ENCODE peak calls at places on chromosome 3, in four cellular contexts. H is transverse colon, F is stomach, S is gastrocnemius medialis. M is an unnamed sample.
A peak's percentile ranks its signal among the peaks of the same experiment; 100 is the strongest.

GRCh38 chr3:172040976-172041963 is 1.9 kb downstream of the FNDC3B start:
- DNase-seq in H (peak; percentile 49), F (peak; percentile 33), S (no peak), M (peak; percentile 33)

GRCh38 chr3:69864141-69864540 is 124.9 kb downstream of the MITF start:
- DNase-seq in H (no peak), F (no peak), S (no peak), M (no peak)

GRCh38 chr3:63228677-63229076 is 49.4 kb upstream of the SYNPR start:
- DNase-seq in H (no peak), F (no peak), S (no peak), M (no peak)

GRCh38 chr3:162134571-162134970 is 638.0 kb downstream of the OTOL1 start:
- DNase-seq in H (no peak), F (no peak), S (no peak), M (no peak)

GRCh38 chr3:57958642-57959406 is 49.4 kb upstream of the FLNB start:
- DNase-seq in H (peak; percentile 64), F (no peak), S (no peak), M (no peak)

GRCh38 chr3:147397155-147397888 is 9.0 kb downstream of the ZIC4 start:
- DNase-seq in H (no peak), F (no peak), S (no peak), M (no peak)

GRCh38 chr3:138862924-138863775 is 28.4 kb upstream of the PIK3CB start:
- DNase-seq in H (peak; percentile 74), F (peak; percentile 51), S (no peak), M (no peak)

GRCh38 chr3:114365909-114366308 is 72.1 kb downstream of the TIGIT start:
- DNase-seq in H (no peak), F (no peak), S (no peak), M (no peak)

GRCh38 chr3:171791695-171792082 is 18.6 kb downstream of the PLD1 start:
- DNase-seq in H (no peak), F (no peak), S (no peak), M (no peak)

GRCh38 chr3:37934631-37935289 is 55.8 kb upstream of the VILL start:
- DNase-seq in H (no peak), F (no peak), S (no peak), M (no peak)

GRCh38 chr3:9422712-9423424 is 25.5 kb downstream of the SETD5 start:
- DNase-seq in H (peak; percentile 87), F (peak; percentile 87), S (peak; percentile 82), M (peak; percentile 86)

GRCh38 chr3:8020047-8020446 is 481.6 kb upstream of the LMCD1 start:
- DNase-seq in H (no peak), F (no peak), S (no peak), M (no peak)

GRCh38 chr3:197505796-197506553 is 49.8 kb downstream of the BDH1 start:
- DNase-seq in H (peak; percentile 62), F (peak; percentile 62), S (no peak), M (no peak)

GRCh38 chr3:57948782-57949242 is 59.4 kb upstream of the FLNB start:
- DNase-seq in H (no peak), F (no peak), S (no peak), M (no peak)

GRCh38 chr3:148727242-148727641 is 29.5 kb downstream of the AGTR1 start:
- DNase-seq in H (peak; percentile 18), F (no peak), S (no peak), M (no peak)

GRCh38 chr3:57086201-57086600 is 25.7 kb downstream of the SPATA12 start:
- DNase-seq in H (no peak), F (no peak), S (no peak), M (no peak)

GRCh38 chr3:131174752-131175151 is 148.1 kb downstream of the NEK11 start:
- DNase-seq in H (no peak), F (no peak), S (no peak), M (no peak)

GRCh38 chr3:55198554-55198953 is 270.7 kb upstream of the LRTM1 start:
- DNase-seq in H (no peak), F (no peak), S (no peak), M (no peak)

GRCh38 chr3:157154563-157155333 is 5.2 kb downstream of the CCNL1 start:
- DNase-seq in H (no peak), F (no peak), S (no peak), M (no peak)

DNA sequence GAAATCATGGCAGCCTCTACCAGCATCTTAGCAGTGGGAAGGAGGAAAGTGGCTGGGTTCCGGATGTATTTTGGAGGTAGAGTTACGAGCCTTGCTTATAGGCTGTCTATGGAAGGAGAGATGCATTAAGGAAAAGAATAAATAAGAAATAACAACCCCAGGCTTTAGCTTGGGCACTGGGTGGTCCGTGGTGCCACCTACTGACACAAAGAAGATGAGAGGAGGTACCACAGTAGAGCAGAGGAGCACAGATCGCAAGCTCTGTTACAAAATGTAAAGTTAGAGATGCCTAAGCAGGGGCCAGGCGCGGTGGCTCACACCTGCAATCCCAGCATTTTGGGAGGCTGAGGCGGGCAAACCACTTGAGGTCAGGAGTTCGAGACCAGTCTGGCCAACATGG is 74.8 kb downstream of the TMEM39A start:
- DNase-seq in H (no peak), F (no peak), S (no peak), M (no peak)
- TF ChIP-seq CTCF in H (no peak), F (no peak), S (no peak), M (no peak)

GRCh38 chr3:13595485-13595884 is 46.6 kb downstream of the FBLN2 start:
- DNase-seq in H (no peak), F (no peak), S (no peak), M (no peak)

GRCh38 chr3:13598926-13599886 is 50.3 kb downstream of the FBLN2 start:
- DNase-seq in H (no peak), F (no peak), S (no peak), M (no peak)

GRCh38 chr3:13598201-13598600 is 49.3 kb downstream of the FBLN2 start:
- DNase-seq in H (no peak), F (no peak), S (no peak), M (no peak)

GRCh38 chr3:13596426-13597205 is 47.7 kb downstream of the FBLN2 start:
- DNase-seq in H (no peak), F (no peak), S (no peak), M (no peak)

GRCh38 chr3:13597661-13598060 is 48.7 kb downstream of the FBLN2 start:
- DNase-seq in H (no peak), F (no peak), S (no peak), M (no peak)
- H3K27ac ChIP-seq in H (no peak overlapping the region), F (no peak overlapping the region), S (no peak overlapping the region), M (no peak overlapping the region)

GRCh38 chr3:111864821-111865656 is 6.0 kb downstream of the PHLDB2 start:
- DNase-seq in H (no peak), F (no peak), S (no peak), M (no peak)
- TF ChIP-seq CTCF in H (no peak), F (no peak), S (no peak), M (peak; percentile 20)

DNA sequence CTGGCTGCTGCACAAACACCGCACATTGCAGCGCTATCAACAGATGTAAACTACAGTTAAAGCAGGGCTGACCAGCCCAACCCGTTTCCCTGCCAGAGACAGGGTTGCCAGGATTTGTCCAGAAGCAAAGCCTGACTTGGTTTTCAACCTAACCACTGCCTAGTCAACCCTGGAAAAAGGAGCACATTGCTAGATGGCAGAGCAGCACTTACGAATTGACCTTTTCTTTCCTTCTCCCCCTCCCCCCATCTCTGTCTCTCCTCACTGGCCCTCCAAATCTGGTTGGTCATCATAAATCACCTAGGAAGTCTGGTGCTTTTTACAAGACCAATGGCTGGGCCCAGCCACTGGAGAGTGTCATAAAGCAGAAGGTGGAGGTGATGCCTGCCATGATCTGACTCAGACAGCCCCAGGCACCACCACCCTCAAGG is 51.3 kb downstream of the ABCC5 start:
- DNase-seq in H (no peak), F (peak; percentile 76), S (no peak), M (no peak)
- H3K27ac ChIP-seq in H (no peak overlapping the region), F (no peak overlapping the region), S (no peak overlapping the region), M (no peak overlapping the region)

GRCh38 chr3:4807381-4808280 is 171.6 kb upstream of the BHLHE40 start:
- DNase-seq in H (no peak), F (no peak), S (peak; percentile 45), M (no peak)
- TF ChIP-seq CTCF in H (no peak), F (no peak), S (peak; percentile 46), M (no peak)

DNA sequence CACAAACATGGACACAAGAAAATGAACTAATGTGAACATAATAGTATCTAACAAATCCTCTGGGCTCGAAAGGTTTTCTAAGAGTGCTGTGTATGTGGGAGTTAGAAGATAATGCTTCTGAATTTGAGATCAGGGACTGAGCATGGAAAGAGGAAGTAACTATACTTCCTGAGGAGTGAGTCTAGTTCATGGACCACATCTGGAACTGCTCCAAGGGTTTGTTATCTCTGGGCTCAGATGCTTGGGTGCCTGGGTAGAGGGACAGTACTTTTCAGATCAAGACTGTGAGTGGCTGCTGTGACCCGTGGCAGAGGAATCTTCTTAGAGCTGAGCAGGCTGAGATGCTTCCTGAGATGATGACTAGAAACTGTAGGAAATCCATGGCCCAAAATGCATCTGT is 28.5 kb downstream of the TBC1D23 start:
- DNase-seq in H (no peak), F (no peak), S (no peak), M (no peak)
- H3K27ac ChIP-seq in H (no peak overlapping the region), F (no peak overlapping the region), S (no peak overlapping the region), M (no peak overlapping the region)

GRCh38 chr3:133041524-133041829 is 3.3 kb downstream of the TMEM108 start:
- DNase-seq in H (no peak), F (no peak), S (no peak), M (no peak)
- TF ChIP-seq CTCF in H (no peak), F (no peak), S (no peak), M (no peak)

DNA sequence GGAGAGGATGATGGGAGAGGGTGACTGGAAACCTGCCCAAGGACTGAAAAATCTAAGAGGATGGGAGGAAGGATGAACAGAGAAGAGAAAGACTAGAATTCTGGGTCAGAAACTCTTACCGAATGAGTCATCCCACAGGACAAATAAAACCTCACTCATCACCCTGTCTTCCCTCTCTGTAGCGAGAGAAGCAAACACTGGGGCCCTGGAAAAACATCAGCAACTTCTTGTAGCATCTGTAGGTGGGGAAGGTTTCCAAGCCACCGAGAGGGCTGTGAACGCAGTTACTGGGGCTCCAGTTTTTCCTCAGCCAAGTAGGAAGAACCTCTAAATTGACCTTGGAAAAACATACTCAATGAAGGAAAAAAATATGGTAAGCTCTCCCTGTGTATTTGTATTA is 193.0 kb upstream of the TPRG1 start:
- DNase-seq in H (no peak), F (no peak), S (peak; percentile 6), M (no peak)
- H3K27ac ChIP-seq in H (peak overlapping the region; percentile 51), F (peak overlapping the region; percentile 24), S (peak overlapping the region; percentile 41), M (peak overlapping the region; percentile 23)

DNA sequence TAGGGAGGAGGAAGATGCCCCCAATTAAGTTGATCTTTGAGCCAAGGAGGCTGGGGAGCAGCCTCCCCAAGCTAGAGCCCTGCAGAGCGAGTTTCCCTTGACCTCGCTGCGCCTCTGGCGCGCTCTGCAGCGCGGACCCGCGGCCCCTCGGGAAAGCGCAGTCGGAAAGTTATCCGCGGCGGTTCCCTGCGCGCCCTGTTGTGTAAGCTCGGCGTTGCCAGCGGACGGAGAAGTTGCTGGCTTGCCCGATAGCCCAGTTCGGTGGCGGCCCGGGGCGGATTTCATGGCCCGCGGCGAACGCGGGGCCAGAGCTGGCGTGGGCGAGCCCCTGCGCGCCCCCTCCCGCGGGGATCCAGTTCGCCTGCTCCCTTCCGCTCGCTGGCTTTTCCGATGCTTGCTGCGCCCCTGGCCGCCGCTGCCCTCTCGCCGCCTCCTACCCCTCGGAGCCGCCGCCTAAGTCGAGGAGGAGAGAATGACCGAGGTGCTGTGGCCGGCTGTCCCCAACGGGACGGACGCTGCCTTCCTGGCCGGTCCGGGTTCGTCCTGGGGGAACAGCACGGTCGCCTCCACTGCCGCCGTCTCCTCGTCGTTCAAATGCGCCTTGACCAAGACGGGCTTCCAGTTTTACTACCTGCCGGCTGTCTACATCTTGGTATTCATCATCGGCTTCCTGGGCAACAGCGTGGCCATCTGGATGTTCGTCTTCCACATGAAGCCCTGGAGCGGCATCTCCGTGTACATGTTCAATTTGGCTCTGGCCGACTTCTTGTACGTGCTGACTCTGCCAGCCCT is 576 bp downstream of the P2RY1 start:
- DNase-seq in H (peak; percentile 61), F (peak; percentile 33), S (peak; percentile 13), M (peak; percentile 54)
- TF ChIP-seq CTCF in H (peak; percentile 27), F (no peak), S (no peak), M (no peak)

M was measured in tibial artery.